ENCODE peak calls at places on chromosomes 12 and 14, in five cellular contexts. S, V, X, R and U are unnamed samples.

GRCh38 chr12:53949631-53950440 is 4.9 kb upstream of the HOXC12 start:
- DNase-seq in S (no peak), V (no peak), X (no peak), R (no peak), U (no peak)

GRCh38 chr14:22266141-22266442 is 322.9 kb downstream of the DAD1 start:
- DNase-seq in S (no peak), V (no peak), X (no peak), R (no peak), U (no peak)

GRCh38 chr12:115155665-115156645 is 472.0 kb upstream of the TBX3 start:
- DNase-seq in S (no peak), V (peak; percentile 59), X (no peak), R (no peak), U (no peak)

GRCh38 chr12:120314220-120314619 is 12.1 kb downstream of the SIRT4 start:
- DNase-seq in S (no peak), V (no peak), X (no peak), R (no peak), U (no peak)

GRCh38 chr12:127964717-127965116 is 302.3 kb upstream of the TMEM132C start:
- DNase-seq in S (no peak), V (no peak), X (no peak), R (no peak), U (no peak)

GRCh38 chr12:117356048-117356447 is 5.4 kb downstream of the NOS1 start:
- DNase-seq in S (no peak), V (no peak), X (no peak), R (no peak), U (no peak)

GRCh38 chr14:79136437-79137430 is 966.6 kb downstream of the NRXN3 start:
- DNase-seq in S (no peak), V (no peak), X (no peak), R (no peak), U (no peak)

GRCh38 chr14:101072945-101073597 is 169.5 kb upstream of the RTL1 start:
- DNase-seq in S (peak; percentile 36), V (peak; percentile 88), X (no peak), R (peak; percentile 47), U (no peak)

GRCh38 chr14:102138535-102138934 is 1.2 kb upstream of the WDR20 start:
- DNase-seq in S (no peak), V (no peak), X (no peak), R (no peak), U (no peak)

GRCh38 chr12:69254857-69255256 is 15.5 kb downstream of the CPSF6 start:
- DNase-seq in S (no peak), V (no peak), X (no peak), R (no peak), U (no peak)

GRCh38 chr14:62304172-62304571 is 542.0 kb downstream of the SNAPC1 start:
- DNase-seq in S (no peak), V (no peak), X (no peak), R (no peak), U (no peak)

GRCh38 chr12:108643941-108644742 is 10.4 kb upstream of the SELPLG start:
- DNase-seq in S (no peak), V (no peak), X (no peak), R (no peak), U (no peak)

GRCh38 chr12:120662879-120663278 is 22.5 kb downstream of the CABP1 start:
- DNase-seq in S (no peak), V (no peak), X (no peak), R (no peak), U (no peak)

GRCh38 chr12:9707864-9708808 is 24.8 kb downstream of the CLECL1 start:
- DNase-seq in S (peak; percentile 81), V (peak; percentile 30), X (peak; percentile 48), R (no peak), U (peak; percentile 50)

GRCh38 chr12:60333461-60333860 is 737.6 kb downstream of the SLC16A7 start:
- DNase-seq in S (no peak), V (no peak), X (no peak), R (no peak), U (no peak)

GRCh38 chr14:33676135-33676566 is 274.7 kb downstream of the EGLN3 start:
- DNase-seq in S (no peak), V (no peak), X (no peak), R (peak; percentile 32), U (peak; percentile 40)

GRCh38 chr12:66612053-66612775 is 66.7 kb downstream of the GRIP1 start:
- DNase-seq in S (no peak), V (no peak), X (no peak), R (no peak), U (no peak)

GRCh38 chr12:9742665-9743064 is 9.8 kb upstream of the CLECL1 start:
- DNase-seq in S (peak; percentile 61), V (no peak), X (no peak), R (no peak), U (no peak)

GRCh38 chr14:94547151-94547680 is 14.0 kb upstream of the SERPINA4 start:
- DNase-seq in S (no peak), V (no peak), X (no peak), R (no peak), U (no peak)

GRCh38 chr12:6821271-6821673 is 349 bp upstream of the GPR162 start:
- DNase-seq in S (no peak), V (peak; percentile 53), X (no peak), R (no peak), U (peak; percentile 84)

GRCh38 chr14:20998674-20999366 is at the start of gene SLC39A2:
- DNase-seq in S (no peak), V (no peak), X (no peak), R (no peak), U (peak; percentile 25)
- H3K4me3 ChIP-seq in S (no peak within 1 kb of the TSS), V (no peak within 1 kb of the TSS), X (no peak within 1 kb of the TSS), R (no peak within 1 kb of the TSS), U (no peak within 1 kb of the TSS)

GRCh38 chr12:124868252-124868965 is 4.7 kb upstream of the SCARB1 start:
- DNase-seq in S (no peak), V (no peak), X (no peak), R (no peak), U (no peak)

GRCh38 chr12:124871297-124871696 is 7.6 kb upstream of the SCARB1 start:
- DNase-seq in S (no peak), V (no peak), X (no peak), R (no peak), U (no peak)

GRCh38 chr12:124870515-124870914 is 6.9 kb upstream of the SCARB1 start:
- DNase-seq in S (no peak), V (no peak), X (no peak), R (no peak), U (no peak)

GRCh38 chr12:124867389-124867930 is 3.8 kb upstream of the SCARB1 start:
- DNase-seq in S (no peak), V (peak; percentile 47), X (no peak), R (no peak), U (no peak)

DNA sequence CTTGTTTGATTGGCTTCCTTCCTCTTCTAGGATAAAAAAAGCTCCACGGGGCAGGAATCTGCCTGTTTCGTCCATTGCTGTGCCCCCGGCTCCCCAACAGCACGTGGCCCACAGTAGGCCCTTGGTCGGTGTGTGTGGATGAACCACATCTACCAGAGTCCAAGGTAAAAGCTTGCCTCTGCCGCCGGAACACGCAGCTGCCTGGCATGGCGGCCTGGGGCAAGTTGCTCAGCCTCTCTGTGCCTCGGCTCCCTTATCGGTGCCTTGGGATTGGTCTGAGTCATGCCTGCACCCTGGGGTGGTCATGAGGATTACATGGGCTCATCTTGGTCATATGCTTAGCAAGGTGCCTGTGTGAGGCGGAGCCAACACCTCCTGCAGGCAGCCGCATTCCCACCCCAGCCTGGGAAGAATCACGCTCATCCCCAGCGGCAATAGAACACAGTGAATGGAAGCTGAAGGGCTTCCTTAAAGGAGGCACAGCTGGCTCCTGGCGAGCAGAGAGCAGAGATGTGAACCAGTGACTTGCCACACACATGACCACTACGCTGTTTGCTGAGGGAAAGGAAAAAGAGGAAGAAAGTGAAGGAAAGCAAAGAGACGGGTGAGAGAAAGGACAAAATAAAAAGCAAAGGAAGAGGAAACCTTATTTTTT is 5.5 kb upstream of the SCARB1 start:
- DNase-seq in S (no peak), V (no peak), X (no peak), R (no peak), U (no peak)
- H3K4me3 ChIP-seq in S (no peak overlapping the region), V (no peak overlapping the region), X (no peak overlapping the region), R (no peak overlapping the region), U (no peak overlapping the region)

GRCh38 chr12:11654338-11654737 is 4.9 kb downstream of the ETV6 start:
- DNase-seq in S (no peak), V (no peak), X (no peak), R (no peak), U (no peak)

GRCh38 chr12:11651785-11652184 is 2.3 kb downstream of the ETV6 start:
- DNase-seq in S (no peak), V (no peak), X (no peak), R (no peak), U (no peak)

GRCh38 chr12:11651377-11651776 is 1.9 kb downstream of the ETV6 start:
- DNase-seq in S (no peak), V (no peak), X (no peak), R (no peak), U (no peak)

GRCh38 chr12:11652351-11653040 is 3.0 kb downstream of the ETV6 start:
- DNase-seq in S (no peak), V (no peak), X (no peak), R (no peak), U (peak; percentile 45)

GRCh38 chr12:11653215-11653753 is 3.8 kb downstream of the ETV6 start:
- DNase-seq in S (no peak), V (no peak), X (no peak), R (no peak), U (no peak)
- H3K4me3 ChIP-seq in S (no peak overlapping the region), V (peak overlapping the region; percentile 97), X (peak overlapping the region; percentile 48), R (peak overlapping the region; percentile 75), U (peak overlapping the region; percentile 91)

DNA sequence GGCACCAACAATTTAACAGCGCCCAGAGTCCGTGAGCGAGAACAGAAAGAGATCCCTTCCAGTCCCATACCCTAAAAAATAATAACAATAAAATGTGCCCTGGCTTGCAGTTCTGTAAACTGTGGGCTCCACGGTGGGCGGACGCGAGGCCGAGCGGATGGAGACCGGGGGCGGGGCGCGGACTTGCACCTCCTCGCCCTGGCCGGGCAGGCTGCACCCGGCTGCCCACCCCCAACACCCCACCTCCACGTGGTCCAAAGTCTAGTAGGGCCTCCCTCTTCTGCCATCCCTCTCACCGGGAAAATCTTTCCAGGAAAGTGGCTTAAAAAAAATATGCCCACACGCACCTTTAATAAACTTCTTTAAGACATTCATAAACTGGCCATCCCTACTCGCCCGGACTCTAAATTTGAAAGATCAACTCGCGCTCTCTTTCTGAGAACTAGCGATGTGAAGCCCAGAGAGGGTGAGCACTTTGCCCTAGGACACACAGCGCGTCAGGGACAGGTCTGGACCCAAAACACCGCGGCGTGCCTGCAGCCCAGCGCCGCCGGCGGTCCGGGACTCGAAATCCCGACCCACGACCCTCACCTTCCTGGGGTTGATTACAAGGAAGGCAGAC is 1.8 kb upstream of the BCL11B start:
- DNase-seq in S (no peak), V (no peak), X (no peak), R (no peak), U (no peak)
- H3K4me3 ChIP-seq in S (peak overlapping the region; percentile 81), V (peak overlapping the region; percentile 34), X (peak overlapping the region; percentile 62), R (peak overlapping the region; percentile 39), U (no peak overlapping the region)